ENCODE peak calls at places on chromosomes 16 and 17, in four cellular contexts. V, Z, T and E are unnamed samples.

GRCh38 chr16:86919073-86919472 is 340.7 kb downstream of the FOXL1 start:
- DNase-seq in V (no peak), Z (no peak), T (no peak), E (no peak)

GRCh38 chr17:57574040-57574513 is 171.0 kb downstream of the CCDC182 start:
- DNase-seq in V (no peak), Z (no peak), T (peak), E (no peak)

GRCh38 chr17:47905221-47905733 is 9.2 kb downstream of the SP2 start:
- DNase-seq in V (no peak), Z (no peak), T (peak), E (no peak)

GRCh38 chr16:65672960-65673359 is 551.1 kb upstream of the CDH11 start:
- DNase-seq in V (no peak), Z (peak), T (peak), E (no peak)

GRCh38 chr17:8116779-8117178 is 1.5 kb downstream of the ALOXE3 start:
- DNase-seq in V (no peak), Z (no peak), T (no peak), E (no peak)

GRCh38 chr17:74972107-74972972 is at the start of gene HID1:
- DNase-seq in V (peak), Z (peak), T (peak), E (peak)

GRCh38 chr17:7755095-7755890 is 37.7 kb downstream of the DNAH2 start:
- DNase-seq in V (no peak), Z (no peak), T (no peak), E (no peak)

GRCh38 chr16:30091474-30092372 is at the start of gene TBX6:
- DNase-seq in V (peak), Z (peak), T (peak), E (peak)

GRCh38 chr17:76119409-76120371 is 16.1 kb upstream of the EXOC7 start:
- DNase-seq in V (no peak), Z (no peak), T (no peak), E (no peak)

GRCh38 chr17:64005734-64006167 is 7.6 kb downstream of the PRR29 start:
- DNase-seq in V (no peak), Z (peak), T (no peak), E (peak)

GRCh38 chr17:68450801-68451200 is 6.5 kb downstream of the WIPI1 start:
- DNase-seq in V (no peak), Z (no peak), T (no peak), E (peak)

GRCh38 chr17:15463363-15463762 is 4.1 kb downstream of the CDRT4 start:
- DNase-seq in V (no peak), Z (no peak), T (peak), E (no peak)

GRCh38 chr17:35731239-35731931 is at the start of gene RASL10B:
- DNase-seq in V (peak), Z (peak), T (peak), E (peak)

GRCh38 chr16:22813223-22813945 is 578 bp upstream of the HS3ST2 start:
- DNase-seq in V (peak), Z (peak), T (peak), E (no peak)